ENCODE peak calls at places on chromosomes 2 and 18, in seven cellular contexts. K is posterior cingulate gyrus; O is activated naive CD4-positive, alpha-beta T cell treated with anti-CD3 and anti-CD28 coated beads, Interleukin-2, amount 50 U/mL, for 16 hours; E is kidney glomerular epithelial cell; C is activated CD4-positive, CD25-positive, alpha-beta regulatory T cell; V is left cardiac atrium; L is HEK293T. I is an unnamed sample.

GRCh38 chr2:95346236-95346737 is 49.1 kb downstream of the KCNIP3 start:
- DNase-seq in E (peak; percentile 60), C (no peak), V (peak; percentile 74), K (peak; percentile 67), O (no peak), L (peak; percentile 61), I (no peak)

GRCh38 chr2:32832821-32833220 is 113.9 kb upstream of the LTBP1 start:
- DNase-seq in K (no peak), V (no peak), O (no peak), E (peak; percentile 61), L (no peak), C (no peak), I (peak; percentile 20)

GRCh38 chr2:237466266-237466665 is 20.8 kb upstream of the MLPH start:
- DNase-seq in K (no peak), L (no peak), O (no peak), C (no peak), E (no peak), V (no peak), I (no peak)

GRCh38 chr2:148020036-148020357 is 540 bp downstream of the ORC4 start:
- DNase-seq in O (no peak), K (no peak), C (no peak), L (no peak), E (no peak), V (no peak), I (no peak)

GRCh38 chr2:25310965-25311865 is 30.5 kb downstream of the DNMT3A start:
- DNase-seq in L (no peak), K (no peak), V (no peak), O (no peak), C (no peak), E (no peak), I (peak; percentile 78)

GRCh38 chr2:96856776-96857673 is 791 bp downstream of the ANKRD39 start:
- DNase-seq in V (no peak), O (no peak), K (no peak), C (no peak), E (no peak), L (no peak), I (peak; percentile 54)

GRCh38 chr2:173750332-173750731 is 214.8 kb downstream of the SP3 start:
- DNase-seq in C (no peak), O (no peak), K (no peak), V (no peak), L (peak; percentile 35), E (peak; percentile 24), I (peak; percentile 82)

GRCh38 chr2:43095533-43096295 is 130.7 kb downstream of the ZFP36L2 start:
- DNase-seq in C (no peak), L (no peak), V (no peak), O (no peak), K (no peak), E (no peak), I (no peak)

GRCh38 chr18:11767329-11767728 is 78.3 kb downstream of the GNAL start:
- DNase-seq in E (no peak), V (no peak), C (no peak), L (no peak), O (no peak), K (no peak), I (no peak)

GRCh38 chr2:150007815-150008430 is 420.3 kb upstream of the MMADHC start:
- DNase-seq in O (no peak), K (no peak), V (no peak), C (no peak), L (no peak), E (no peak), I (no peak)

GRCh38 chr2:26848336-26849055 is 564 bp downstream of the DPYSL5 start:
- DNase-seq in E (no peak), L (peak; percentile 55), C (no peak), V (no peak), O (peak; percentile 29), K (peak; percentile 51), I (peak; percentile 40)

GRCh38 chr2:143261986-143262784 is 133.0 kb downstream of the ARHGAP15 start:
- DNase-seq in C (no peak), E (no peak), L (no peak), K (no peak), V (no peak), O (peak; percentile 44), I (peak; percentile 16)

GRCh38 chr2:29920631-29921559 is 491 bp downstream of the ALK start:
- DNase-seq in K (no peak), C (no peak), L (peak; percentile 17), E (no peak), O (peak; percentile 13), V (peak; percentile 24), I (peak; percentile 51)

GRCh38 chr2:178827739-178828487 is 20.7 kb upstream of the TTN start:
- DNase-seq in K (no peak), E (no peak), C (no peak), O (no peak), V (no peak), L (no peak), I (no peak)